ENCODE peak calls at places on chromosomes 16 and 17, in eight cellular contexts. C, N, U, X, J, F, T and B are unnamed samples.

GRCh38 chr17:72518810-72519597 is 398.2 kb downstream of the SOX9 start:
- DNase-seq in X (peak), F (no peak), N (peak), T (no peak), C (peak), J (no peak), U (no peak), B (no peak)

GRCh38 chr17:4344926-4345325 is 21.5 kb downstream of the UBE2G1 start:
- DNase-seq in J (no peak), X (no peak), T (no peak), F (no peak), N (no peak), U (no peak), C (no peak), B (no peak)

GRCh38 chr17:77125432-77125901 is 15.3 kb upstream of the SEC14L1 start:
- DNase-seq in T (peak), N (peak), X (no peak), J (no peak), C (no peak), F (peak), U (peak), B (no peak)

GRCh38 chr17:71505200-71505599 is 615.6 kb upstream of the SOX9 start:
- DNase-seq in U (peak), T (no peak), F (no peak), J (no peak), X (no peak), C (no peak), N (no peak), B (no peak)

GRCh38 chr17:41692722-41693521 is 4.2 kb downstream of the EIF1 start:
- DNase-seq in F (no peak), C (no peak), N (peak), T (no peak), X (no peak), J (no peak), U (peak), B (no peak)

GRCh38 chr16:896261-897199 is 74.3 kb downstream of the LMF1 start:
- DNase-seq in T (no peak), C (no peak), X (peak), F (no peak), U (no peak), J (no peak), N (no peak), B (no peak)

GRCh38 chr17:6752068-6752909 is 3.6 kb upstream of the XAF1 start:
- DNase-seq in F (peak), X (peak), C (no peak), J (no peak), U (peak), T (peak), N (peak), B (no peak)

GRCh38 chr16:58499615-58500328 is at the start of gene NDRG4:
- DNase-seq in J (peak), T (peak), N (no peak), U (peak), X (peak), F (peak), C (peak), B (no peak)

GRCh38 chr16:4350365-4350786 is 745 bp downstream of the PAM16 start:
- DNase-seq in U (no peak), J (no peak), T (no peak), C (no peak), X (no peak), F (no peak), N (no peak), B (no peak)

GRCh38 chr16:23516366-23517137 is 6.3 kb upstream of the GGA2 start:
- DNase-seq in N (no peak), C (no peak), U (no peak), J (no peak), F (no peak), T (no peak), X (no peak), B (no peak)

GRCh38 chr16:50702725-50703124 is 9.3 kb downstream of the NOD2 start:
- DNase-seq in U (no peak), N (no peak), J (no peak), C (no peak), X (no peak), T (no peak), F (peak), B (no peak)

GRCh38 chr16:1263591-1264216 is 7.8 kb downstream of the TPSD1 start:
- DNase-seq in J (no peak), T (no peak), U (no peak), N (no peak), X (no peak), C (no peak), F (no peak), B (no peak)

GRCh38 chr17:60934723-60935122 is 257.1 kb downstream of the BCAS3 start:
- DNase-seq in F (no peak), T (no peak), J (no peak), X (no peak), U (no peak), N (no peak), C (no peak), B (no peak)

GRCh38 chr16:69834817-69835477 is 72.8 kb downstream of the WWP2 start:
- DNase-seq in T (no peak), U (no peak), F (no peak), N (no peak), X (no peak), J (no peak), C (no peak), B (no peak)

GRCh38 chr17:63696381-63696961 is 3.5 kb downstream of the LIMD2 start:
- DNase-seq in J (peak), T (no peak), N (no peak), U (peak), X (no peak), F (no peak), C (no peak), B (no peak)

GRCh38 chr16:4754865-4755264 is 12.1 kb downstream of the ZNF500 start:
- DNase-seq in X (no peak), F (no peak), T (no peak), U (no peak), C (no peak), J (no peak), N (no peak), B (no peak)

GRCh38 chr17:31724026-31724425 is 135.0 kb downstream of the COPRS start:
- DNase-seq in C (no peak), F (no peak), J (no peak), N (no peak), T (no peak), X (no peak), U (peak), B (no peak)

GRCh38 chr16:71954699-71955195 is 45.5 kb downstream of the PKD1L3 start:
- DNase-seq in T (no peak), J (no peak), F (no peak), C (no peak), U (no peak), X (no peak), N (no peak), B (no peak)

GRCh38 chr17:21460358-21460757 is 84.2 kb downstream of the KCNJ12 start:
- DNase-seq in U (peak), C (no peak), J (no peak), T (no peak), F (peak), N (no peak), X (no peak), B (no peak)

GRCh38 chr16:89138513-89138795 is 33.1 kb upstream of the CDH15 start:
- DNase-seq in U (no peak), T (no peak), N (no peak), J (no peak), X (no peak), C (no peak), F (no peak), B (no peak)

GRCh38 chr17:61064087-61064951 is 335.3 kb upstream of the TBX2 start:
- DNase-seq in X (no peak), J (no peak), N (no peak), C (no peak), F (no peak), U (peak), T (no peak), B (no peak)

GRCh38 chr17:17605747-17606083 is 14.2 kb upstream of the PEMT start:
- DNase-seq in N (no peak), J (no peak), U (peak), F (no peak), X (no peak), T (peak), C (no peak), B (no peak)

GRCh38 chr17:48641541-48642058 is 15.4 kb upstream of the HOXB9 start:
- DNase-seq in C (no peak), J (peak), T (no peak), F (no peak), N (no peak), U (no peak), X (no peak), B (no peak)

GRCh38 chr16:751152-752007 is 9.2 kb upstream of the MSLN start:
- DNase-seq in F (no peak), X (peak), N (no peak), C (no peak), T (no peak), J (peak), U (no peak), B (no peak)

GRCh38 chr17:69502488-69502887 is 88.0 kb downstream of the MAP2K6 start:
- DNase-seq in N (no peak), T (no peak), C (no peak), U (no peak), J (no peak), F (no peak), X (no peak), B (no peak)

GRCh38 chr17:22233382-22233781 is 541.1 kb downstream of the KCNJ18 start:
- DNase-seq in N (no peak), U (no peak), C (no peak), J (no peak), T (no peak), F (no peak), X (no peak), B (no peak)

GRCh38 chr16:11621920-11622651 is 35.4 kb upstream of the LITAF start:
- DNase-seq in U (no peak), X (no peak), C (no peak), F (no peak), N (no peak), T (no peak), J (no peak), B (peak)

GRCh38 chr16:57446530-57447141 is 549 bp downstream of the CIAPIN1 start:
- DNase-seq in U (peak), X (no peak), N (peak), J (no peak), T (no peak), F (no peak), C (peak), B (no peak)

GRCh38 chr17:37791434-37791833 is 46.6 kb upstream of the HNF1B start:
- DNase-seq in U (peak), F (no peak), J (peak), C (no peak), T (peak), N (no peak), X (no peak), B (no peak)